ENCODE peak calls at places on chromosome 7, in five cellular contexts. D, L, I, M and U are unnamed samples.

GRCh38 chr7:151844828-151845200 is 32.1 kb downstream of the PRKAG2 start:
- DNase-seq in D (no peak), L (no peak), I (no peak), M (no peak), U (no peak)

GRCh38 chr7:5797179-5797578 is 15.7 kb upstream of the RNF216 start:
- DNase-seq in D (no peak), L (no peak), I (no peak), M (no peak), U (no peak)

GRCh38 chr7:138756591-138757222 is 41.1 kb upstream of the TMEM213 start:
- DNase-seq in D (no peak), L (no peak), I (no peak), M (peak; percentile 43), U (no peak)

GRCh38 chr7:27183682-27184341 is 1.2 kb downstream of the HOXA11 start:
- DNase-seq in D (no peak), L (no peak), I (no peak), M (no peak), U (peak; percentile 22)

GRCh38 chr7:17651926-17652385 is 288.3 kb downstream of the SNX13 start:
- DNase-seq in D (no peak), L (no peak), I (peak; percentile 10), M (peak; percentile 70), U (peak; percentile 24)

GRCh38 chr7:92827464-92827863 is 8.9 kb downstream of the CDK6 start:
- DNase-seq in D (no peak), L (no peak), I (no peak), M (no peak), U (no peak)

GRCh38 chr7:36037121-36037662 is 115.9 kb upstream of the EEPD1 start:
- DNase-seq in D (no peak), L (peak; percentile 8), I (peak; percentile 83), M (peak; percentile 90), U (peak; percentile 74)

GRCh38 chr7:94676431-94676830 is 20.5 kb upstream of the SGCE start:
- DNase-seq in D (no peak), L (no peak), I (no peak), M (no peak), U (no peak)

GRCh38 chr7:137882806-137883205 is 36.0 kb upstream of the DGKI start:
- DNase-seq in D (no peak), L (no peak), I (no peak), M (peak; percentile 27), U (no peak)

GRCh38 chr7:83613232-83613631 is 35.7 kb downstream of the SEMA3E start:
- DNase-seq in D (no peak), L (no peak), I (no peak), M (no peak), U (no peak)

GRCh38 chr7:106545275-106545674 is 115.7 kb downstream of the CCDC71L start:
- DNase-seq in D (no peak), L (no peak), I (no peak), M (no peak), U (no peak)

GRCh38 chr7:115728518-115728917 is 302.0 kb downstream of the TFEC start:
- DNase-seq in D (no peak), L (no peak), I (no peak), M (no peak), U (no peak)

GRCh38 chr7:143477501-143478150 is at the start of gene TAS2R41:
- DNase-seq in D (no peak), L (no peak), I (no peak), M (no peak), U (no peak)

GRCh38 chr7:2049111-2049781 is 183.5 kb downstream of the MAD1L1 start:
- DNase-seq in D (no peak), L (no peak), I (no peak), M (peak; percentile 5), U (no peak)

GRCh38 chr7:131500357-131500756 is 56.1 kb downstream of the PODXL start:
- DNase-seq in D (no peak), L (no peak), I (no peak), M (no peak), U (no peak)

GRCh38 chr7:153193144-153193595 is 433.6 kb downstream of the ACTR3B start:
- DNase-seq in D (no peak), L (no peak), I (peak; percentile 70), M (no peak), U (peak; percentile 30)

GRCh38 chr7:102916881-102917280 is 4.1 kb downstream of the LRRC17 start:
- DNase-seq in D (no peak), L (no peak), I (no peak), M (no peak), U (no peak)

DNA sequence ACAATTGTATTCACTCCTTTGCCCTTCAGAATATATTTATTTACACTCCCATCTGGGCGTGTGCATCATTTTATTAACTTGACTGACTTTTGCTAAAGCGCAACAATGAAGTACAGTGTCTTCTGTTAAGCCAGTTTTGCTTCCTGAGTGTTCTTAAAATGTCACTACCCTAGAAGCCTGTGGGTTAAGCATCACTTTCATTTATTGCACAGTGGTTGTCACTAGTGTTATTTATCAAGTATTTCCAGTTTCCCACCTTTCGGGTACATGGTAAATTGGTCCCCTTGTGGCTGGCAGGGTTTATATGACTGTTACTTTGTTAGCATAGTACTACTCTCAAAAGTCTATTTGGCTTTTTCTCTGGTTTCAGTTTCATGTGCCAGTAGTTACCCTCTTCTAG is 3.3 kb downstream of the HILPDA start:
- DNase-seq in D (no peak), L (no peak), I (no peak), M (no peak), U (no peak)
- H3K4me3 ChIP-seq in D (no peak overlapping the region), L (no peak overlapping the region), I (no peak overlapping the region), M (no peak overlapping the region), U (no peak overlapping the region)

GRCh38 chr7:30977222-30977621 is 13.5 kb downstream of the GHRHR start:
- DNase-seq in D (no peak), L (no peak), I (no peak), M (no peak), U (no peak)

GRCh38 chr7:30980194-30980593 is 16.4 kb downstream of the GHRHR start:
- DNase-seq in D (no peak), L (no peak), I (no peak), M (no peak), U (no peak)

GRCh38 chr7:30979027-30979426 is 15.3 kb downstream of the GHRHR start:
- DNase-seq in D (no peak), L (no peak), I (no peak), M (no peak), U (peak; percentile 7)

GRCh38 chr7:30976381-30976780 is 12.6 kb downstream of the GHRHR start:
- DNase-seq in D (no peak), L (no peak), I (no peak), M (no peak), U (no peak)

DNA sequence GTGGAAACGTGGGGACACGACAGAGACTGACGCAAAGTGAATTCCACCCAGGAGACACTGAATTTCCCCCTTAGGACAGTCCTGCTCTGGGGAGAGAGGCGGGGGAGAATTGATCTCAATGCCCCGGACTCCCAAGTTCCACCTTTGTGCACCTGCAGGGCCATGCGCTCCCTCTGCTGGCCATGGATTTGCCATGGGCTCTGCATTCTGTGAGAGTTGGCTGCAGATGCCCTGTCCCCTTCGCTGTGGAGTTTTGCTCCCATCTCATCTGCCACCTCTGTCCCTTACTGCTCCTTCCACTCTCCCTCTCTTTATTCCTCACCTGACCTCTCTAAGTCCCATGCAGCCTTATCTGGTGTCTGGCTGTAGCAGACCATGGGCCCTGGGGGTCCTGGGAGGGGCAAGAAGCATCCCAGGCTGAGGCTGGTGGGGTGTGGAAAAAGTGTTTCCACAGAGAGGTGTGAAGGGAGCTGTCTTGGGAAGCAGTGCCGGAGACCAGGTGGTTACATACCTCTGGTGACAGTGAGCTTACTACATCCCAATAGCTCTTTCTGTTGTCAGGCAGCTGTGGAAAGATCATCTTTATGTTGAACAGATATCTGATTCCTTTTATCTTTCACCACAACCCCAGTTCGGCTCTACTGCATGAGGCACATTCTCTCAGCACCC is 14.3 kb downstream of the GHRHR start:
- DNase-seq in D (no peak), L (no peak), I (peak; percentile 72), M (peak; percentile 32), U (peak; percentile 10)
- H3K4me3 ChIP-seq in D (no peak overlapping the region), L (no peak overlapping the region), I (no peak overlapping the region), M (no peak overlapping the region), U (no peak overlapping the region)

DNA sequence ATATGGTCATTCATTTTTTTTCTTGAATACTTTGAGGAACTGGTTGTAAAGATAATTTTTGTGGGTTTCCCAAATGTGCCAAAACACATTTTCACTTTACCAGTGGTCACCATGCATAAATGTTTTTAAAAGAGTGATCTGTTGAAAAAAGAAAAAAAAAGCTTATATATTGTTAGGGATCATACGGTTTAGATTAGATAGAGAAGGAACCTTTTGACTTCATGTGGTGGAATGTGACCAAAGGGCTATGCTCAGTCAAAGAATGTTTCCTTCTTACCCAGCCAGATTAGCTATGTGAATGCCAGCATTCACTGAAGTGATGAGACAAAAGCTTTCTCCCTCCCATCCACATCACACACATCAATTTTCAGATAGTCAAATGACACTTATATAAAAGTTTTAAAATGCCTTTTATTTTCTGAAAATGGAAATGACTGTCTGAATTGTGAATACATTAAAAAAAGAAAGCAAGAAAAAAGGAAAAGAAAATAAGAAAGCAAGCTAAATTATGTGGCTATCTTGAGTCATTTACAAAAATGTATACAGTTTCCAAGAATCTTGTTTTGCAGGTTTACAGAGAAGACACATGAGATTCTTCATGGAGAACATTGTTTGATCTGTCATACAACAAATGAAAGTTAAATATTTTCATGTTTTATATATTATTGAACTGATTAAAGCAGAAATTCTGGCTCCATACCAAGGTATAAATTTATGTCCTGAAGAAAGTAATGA is 8.6 kb upstream of the CPED1 start:
- DNase-seq in D (no peak), L (no peak), I (no peak), M (no peak), U (no peak)
- H3K4me3 ChIP-seq in D (no peak overlapping the region), L (no peak overlapping the region), I (no peak overlapping the region), M (no peak overlapping the region), U (no peak overlapping the region)

GRCh38 chr7:130356121-130356759 is 11.6 kb downstream of the CPA5 start:
- DNase-seq in D (no peak), L (no peak), I (peak; percentile 84), M (peak; percentile 94), U (peak; percentile 67)

GRCh38 chr7:130359276-130359857 is 14.8 kb downstream of the CPA5 start:
- DNase-seq in D (no peak), L (no peak), I (no peak), M (peak; percentile 89), U (no peak)

GRCh38 chr7:130360518-130360917 is 15.9 kb downstream of the CPA5 start:
- DNase-seq in D (no peak), L (no peak), I (no peak), M (no peak), U (no peak)

GRCh38 chr7:130358471-130358870 is 13.9 kb downstream of the CPA5 start:
- DNase-seq in D (no peak), L (no peak), I (no peak), M (no peak), U (no peak)

DNA sequence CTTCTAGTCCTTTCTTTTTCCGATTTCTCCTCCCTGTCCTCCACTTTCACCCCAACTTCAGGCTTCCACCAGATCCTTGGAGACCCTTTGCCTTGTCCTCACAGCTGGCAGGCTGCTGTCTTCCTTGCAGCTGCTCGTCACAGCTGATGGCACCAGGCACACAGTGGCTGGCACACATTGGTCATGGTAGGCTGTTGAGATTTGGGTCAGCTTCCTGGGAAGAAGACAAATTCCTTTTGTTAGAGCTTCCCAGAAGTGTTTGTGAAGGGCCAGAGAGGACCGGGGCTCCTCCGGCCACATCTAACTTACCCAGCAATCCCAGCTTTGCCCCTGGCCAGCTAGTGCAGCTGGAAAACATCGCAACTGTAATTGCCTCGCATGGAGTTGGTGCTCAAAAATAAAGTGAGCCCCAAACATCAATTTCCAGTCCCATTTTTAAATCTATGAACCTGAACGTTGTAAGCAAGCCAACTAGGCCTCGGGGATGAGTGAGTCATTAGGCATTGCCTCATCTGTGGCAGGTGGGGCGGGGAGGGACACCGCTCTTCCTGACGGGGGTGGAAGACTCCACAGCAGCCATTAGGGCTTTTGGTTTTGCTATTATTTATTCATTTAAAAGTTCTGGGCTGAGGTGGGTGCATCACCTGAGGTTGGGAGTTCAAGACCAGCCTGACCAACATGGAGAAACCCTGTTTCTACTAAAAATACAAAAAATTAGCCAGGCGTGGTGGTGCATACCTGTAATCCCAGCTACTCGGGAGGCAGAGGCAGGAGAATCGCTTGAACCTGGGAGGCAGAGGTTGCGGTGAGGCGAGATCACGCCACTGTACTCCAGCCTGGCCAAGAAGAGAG is 12.4 kb downstream of the CPA5 start:
- DNase-seq in D (no peak), L (no peak), I (peak; percentile 73), M (peak; percentile 90), U (peak; percentile 82)
- H3K4me3 ChIP-seq in D (no peak overlapping the region), L (no peak overlapping the region), I (no peak overlapping the region), M (no peak overlapping the region), U (no peak overlapping the region)